ENCODE peak calls at places on chromosomes 7 and 10, in eight cellular contexts. V is upper lobe of right lung; L is kidney tubule cell; F is stomach; Q is left cardiac atrium; U is thyroid gland; P is GM06990; J is stimulated activated CD4-positive, alpha-beta T cell treated with anti-CD3 and anti-CD28 coated beads, Interleukin-12 subunit alpha, Interleukin-12 subunit beta, amount 100 ng/mL, for 24 hours. R is an unnamed sample.

GRCh38 chr7:14303536-14303935 is 314.1 kb upstream of the ETV1 start:
- DNase-seq in V (no peak), L (peak), F (no peak), Q (no peak), U (no peak), P (no peak), J (no peak), R (no peak)

GRCh38 chr10:113273877-113274829 is 278.7 kb upstream of the HABP2 start:
- DNase-seq in V (no peak), L (peak), F (no peak), Q (peak), U (no peak), P (no peak), J (no peak), R (no peak)

GRCh38 chr10:48658243-48658888 is 26.3 kb upstream of the WDFY4 start:
- DNase-seq in V (peak), L (peak), F (peak), Q (peak), U (peak), P (no peak), J (no peak), R (peak)

GRCh38 chr7:105807363-105807762 is 69.0 kb downstream of the ATXN7L1 start:
- DNase-seq in V (no peak), L (no peak), F (no peak), Q (no peak), U (no peak), P (no peak), J (no peak), R (no peak)

GRCh38 chr10:79068203-79068561 is 584 bp upstream of the ZMIZ1 start:
- DNase-seq in V (peak), L (no peak), F (no peak), Q (no peak), U (no peak), P (no peak), J (no peak), R (peak)

GRCh38 chr10:6351540-6351939 is 148.8 kb downstream of the PFKFB3 start:
- DNase-seq in V (no peak), L (peak), F (no peak), Q (no peak), U (no peak), P (no peak), J (no peak), R (no peak)

GRCh38 chr10:6056411-6057135 is 5.6 kb downstream of the IL2RA start:
- DNase-seq in V (no peak), L (no peak), F (peak), Q (no peak), U (no peak), P (no peak), J (no peak), R (no peak)

GRCh38 chr7:158039270-158039669 is 548.4 kb downstream of the PTPRN2 start:
- DNase-seq in V (peak), L (no peak), F (no peak), Q (no peak), U (no peak), P (no peak), J (no peak), R (no peak)

GRCh38 chr7:157355784-157356511 is 19.1 kb downstream of the DNAJB6 start:
- DNase-seq in V (no peak), L (no peak), F (peak), Q (peak), U (peak), P (no peak), J (no peak), R (no peak)

GRCh38 chr10:88992945-88993537 is 2.4 kb downstream of the FAS start:
- DNase-seq in V (no peak), L (peak), F (no peak), Q (no peak), U (peak), P (no peak), J (no peak), R (no peak)

GRCh38 chr7:4783292-4783652 is 7.8 kb downstream of the AP5Z1 start:
- DNase-seq in V (no peak), L (no peak), F (no peak), Q (no peak), U (no peak), P (no peak), J (no peak), R (peak)